ENCODE peak calls at places on chromosome 12, in ten cellular contexts. F is GM20000; V is amniotic stem cell; M is CD4-positive, alpha-beta T cell; B is head of caudate nucleus; H is T-helper 1 cell; G is GM04503; Z is cardiac fibroblast; X is hippocampal formation; A is stromal cell of bone marrow. R is an unnamed sample.

GRCh38 chr12:73106296-73106695 is 834.1 kb downstream of the TRHDE start:
- DNase-seq in F (no peak), V (no peak), M (no peak), B (no peak), H (no peak), G (no peak), Z (no peak), X (no peak), A (no peak), R (no peak)

GRCh38 chr12:6825398-6826124 is 2.6 kb upstream of the P3H3 start:
- DNase-seq in F (peak), V (peak), M (peak), B (peak), H (peak), G (no peak), Z (peak), X (peak), A (peak), R (peak)

GRCh38 chr12:114430306-114430705 is 24.4 kb upstream of the TBX5 start:
- DNase-seq in F (no peak), V (no peak), M (no peak), B (no peak), H (no peak), G (peak), Z (peak), X (no peak), A (peak), R (no peak)

GRCh38 chr12:122028601-122029560 is 7.2 kb downstream of the BCL7A start:
- DNase-seq in F (peak), V (no peak), M (no peak), B (peak), H (no peak), G (no peak), Z (no peak), X (peak), A (no peak), R (no peak)

GRCh38 chr12:22271036-22271435 is 63.5 kb downstream of the ST8SIA1 start:
- DNase-seq in F (no peak), V (no peak), M (no peak), B (no peak), H (no peak), G (peak), Z (peak), X (no peak), A (peak), R (peak)

GRCh38 chr12:89863332-89863938 is 154.8 kb upstream of the ATP2B1 start:
- DNase-seq in F (peak), V (no peak), M (peak), B (no peak), H (peak), G (no peak), Z (no peak), X (no peak), A (no peak), R (no peak)

GRCh38 chr12:15278816-15279658 is 43.3 kb upstream of the PTPRO start:
- DNase-seq in F (no peak), V (no peak), M (no peak), B (no peak), H (no peak), G (peak), Z (peak), X (no peak), A (peak), R (peak)

GRCh38 chr12:114682920-114683708 is 861 bp downstream of the TBX3 start:
- DNase-seq in F (no peak), V (no peak), M (no peak), B (no peak), H (no peak), G (no peak), Z (peak), X (no peak), A (no peak), R (no peak)

GRCh38 chr12:10529603-10530002 is 23.9 kb downstream of the EIF2S3B start:
- DNase-seq in F (no peak), V (no peak), M (no peak), B (no peak), H (no peak), G (no peak), Z (no peak), X (no peak), A (no peak), R (no peak)

GRCh38 chr12:51874013-51874412 is 13.9 kb upstream of the ANKRD33 start:
- DNase-seq in F (no peak), V (no peak), M (no peak), B (no peak), H (no peak), G (no peak), Z (no peak), X (no peak), A (no peak), R (no peak)

GRCh38 chr12:93453633-93454032 is 11.9 kb upstream of the UBE2N start:
- DNase-seq in F (no peak), V (peak), M (no peak), B (no peak), H (no peak), G (peak), Z (no peak), X (no peak), A (no peak), R (no peak)

GRCh38 chr12:59944177-59944576 is 348.3 kb downstream of the SLC16A7 start:
- DNase-seq in F (no peak), V (no peak), M (no peak), B (no peak), H (no peak), G (no peak), Z (no peak), X (no peak), A (no peak), R (no peak)

GRCh38 chr12:117680311-117680710 is 288.5 kb downstream of the KSR2 start:
- DNase-seq in F (no peak), V (no peak), M (no peak), B (no peak), H (no peak), G (peak), Z (no peak), X (no peak), A (no peak), R (no peak)

R was measured in fibroblast of the conjunctiva.